ENCODE peak calls at places on chromosomes 6 and 20, in ten cellular contexts. One of them, this sample, is unnamed.

GRCh38 chr6:108650781-108651180 is 90.1 kb downstream of the FOXO3 start:
- DNase-seq in CD4-positive, alpha-beta memory T cell: no peak
- DNase-seq in left cardiac atrium: no peak
- DNase-seq in cardiac septum: no peak
- DNase-seq in fibroblast of lung: peak
- DNase-seq in memory B cell: no peak
- DNase-seq in GM10248: no peak
- DNase-seq in A549: no peak
- DNase-seq in GM12865: peak
- DNase-seq in PC-9: peak
- DNase-seq in this sample: no peak

GRCh38 chr20:2872304-2873009 is 824 bp upstream of the PTPRA start:
- DNase-seq in CD4-positive, alpha-beta memory T cell: peak
- DNase-seq in left cardiac atrium: peak
- DNase-seq in cardiac septum: no peak
- DNase-seq in fibroblast of lung: peak
- DNase-seq in memory B cell: peak
- DNase-seq in GM10248: peak
- DNase-seq in A549: peak
- DNase-seq in GM12865: peak
- DNase-seq in PC-9: no peak
- DNase-seq in this sample: peak

GRCh38 chr20:60543598-60543997 is 585.4 kb downstream of the CDH26 start:
- DNase-seq in CD4-positive, alpha-beta memory T cell: no peak
- DNase-seq in left cardiac atrium: no peak
- DNase-seq in cardiac septum: no peak
- DNase-seq in fibroblast of lung: no peak
- DNase-seq in memory B cell: no peak
- DNase-seq in GM10248: no peak
- DNase-seq in A549: no peak
- DNase-seq in GM12865: no peak
- DNase-seq in PC-9: no peak
- DNase-seq in this sample: no peak

GRCh38 chr20:58405504-58406291 is 16.7 kb downstream of the VAPB start:
- DNase-seq in CD4-positive, alpha-beta memory T cell: no peak
- DNase-seq in left cardiac atrium: no peak
- DNase-seq in cardiac septum: no peak
- DNase-seq in fibroblast of lung: no peak
- DNase-seq in memory B cell: no peak
- DNase-seq in GM10248: no peak
- DNase-seq in A549: no peak
- DNase-seq in GM12865: no peak
- DNase-seq in PC-9: no peak
- DNase-seq in this sample: no peak

GRCh38 chr6:52317841-52318581 is 33.5 kb upstream of the MCM3 start:
- DNase-seq in CD4-positive, alpha-beta memory T cell: no peak
- DNase-seq in left cardiac atrium: no peak
- DNase-seq in cardiac septum: no peak
- DNase-seq in fibroblast of lung: peak
- DNase-seq in memory B cell: no peak
- DNase-seq in GM10248: peak
- DNase-seq in A549: peak
- DNase-seq in GM12865: peak
- DNase-seq in PC-9: peak
- DNase-seq in this sample: no peak

GRCh38 chr20:63522981-63523611 is 2.5 kb downstream of the PPDPF start:
- DNase-seq in CD4-positive, alpha-beta memory T cell: no peak
- DNase-seq in left cardiac atrium: peak
- DNase-seq in cardiac septum: no peak
- DNase-seq in fibroblast of lung: no peak
- DNase-seq in memory B cell: no peak
- DNase-seq in GM10248: no peak
- DNase-seq in A549: no peak
- DNase-seq in GM12865: no peak
- DNase-seq in PC-9: no peak
- DNase-seq in this sample: no peak

GRCh38 chr6:154923199-154923869 is 71.8 kb upstream of the TIAM2 start:
- DNase-seq in CD4-positive, alpha-beta memory T cell: no peak
- DNase-seq in left cardiac atrium: no peak
- DNase-seq in cardiac septum: no peak
- DNase-seq in fibroblast of lung: no peak
- DNase-seq in memory B cell: no peak
- DNase-seq in GM10248: no peak
- DNase-seq in A549: no peak
- DNase-seq in GM12865: no peak
- DNase-seq in PC-9: no peak
- DNase-seq in this sample: no peak

GRCh38 chr6:165055231-165055630 is 254.2 kb downstream of the C6orf118 start:
- DNase-seq in CD4-positive, alpha-beta memory T cell: no peak
- DNase-seq in left cardiac atrium: no peak
- DNase-seq in cardiac septum: no peak
- DNase-seq in fibroblast of lung: no peak
- DNase-seq in memory B cell: no peak
- DNase-seq in GM10248: no peak
- DNase-seq in A549: peak
- DNase-seq in GM12865: peak
- DNase-seq in PC-9: no peak
- DNase-seq in this sample: no peak

GRCh38 chr20:33729101-33729500 is 2.7 kb upstream of the ZNF341 start:
- DNase-seq in CD4-positive, alpha-beta memory T cell: no peak
- DNase-seq in left cardiac atrium: no peak
- DNase-seq in cardiac septum: no peak
- DNase-seq in fibroblast of lung: no peak
- DNase-seq in memory B cell: no peak
- DNase-seq in GM10248: no peak
- DNase-seq in A549: no peak
- DNase-seq in GM12865: no peak
- DNase-seq in PC-9: peak
- DNase-seq in this sample: no peak

GRCh38 chr6:152078804-152079203 is 271.3 kb downstream of the ESR1 start:
- DNase-seq in CD4-positive, alpha-beta memory T cell: no peak
- DNase-seq in left cardiac atrium: no peak
- DNase-seq in cardiac septum: no peak
- DNase-seq in fibroblast of lung: no peak
- DNase-seq in memory B cell: no peak
- DNase-seq in GM10248: no peak
- DNase-seq in A549: no peak
- DNase-seq in GM12865: no peak
- DNase-seq in PC-9: no peak
- DNase-seq in this sample: no peak

GRCh38 chr20:48795732-48796131 is 32.1 kb downstream of the PREX1 start:
- DNase-seq in CD4-positive, alpha-beta memory T cell: no peak
- DNase-seq in left cardiac atrium: no peak
- DNase-seq in cardiac septum: no peak
- DNase-seq in fibroblast of lung: no peak
- DNase-seq in memory B cell: no peak
- DNase-seq in GM10248: no peak
- DNase-seq in A549: no peak
- DNase-seq in GM12865: no peak
- DNase-seq in PC-9: no peak
- DNase-seq in this sample: no peak

GRCh38 chr6:31660224-31660997 is at the start of gene C6orf47:
- DNase-seq in CD4-positive, alpha-beta memory T cell: peak
- DNase-seq in left cardiac atrium: peak
- DNase-seq in cardiac septum: peak
- DNase-seq in fibroblast of lung: peak
- DNase-seq in memory B cell: peak
- DNase-seq in GM10248: peak
- DNase-seq in A549: peak
- DNase-seq in GM12865: peak
- DNase-seq in PC-9: peak
- DNase-seq in this sample: peak

GRCh38 chr6:159533016-159533415 is 160.0 kb downstream of the SOD2 start:
- DNase-seq in CD4-positive, alpha-beta memory T cell: no peak
- DNase-seq in left cardiac atrium: no peak
- DNase-seq in cardiac septum: no peak
- DNase-seq in fibroblast of lung: no peak
- DNase-seq in memory B cell: no peak
- DNase-seq in GM10248: no peak
- DNase-seq in A549: no peak
- DNase-seq in GM12865: no peak
- DNase-seq in PC-9: no peak
- DNase-seq in this sample: no peak

GRCh38 chr6:1895721-1896120 is 286.0 kb downstream of the FOXC1 start:
- DNase-seq in CD4-positive, alpha-beta memory T cell: no peak
- DNase-seq in left cardiac atrium: no peak
- DNase-seq in cardiac septum: no peak
- DNase-seq in fibroblast of lung: no peak
- DNase-seq in memory B cell: no peak
- DNase-seq in GM10248: no peak
- DNase-seq in A549: no peak
- DNase-seq in GM12865: no peak
- DNase-seq in PC-9: no peak
- DNase-seq in this sample: no peak

GRCh38 chr6:142960098-142960497 is 15.1 kb upstream of the HIVEP2 start:
- DNase-seq in CD4-positive, alpha-beta memory T cell: no peak
- DNase-seq in left cardiac atrium: no peak
- DNase-seq in cardiac septum: no peak
- DNase-seq in fibroblast of lung: no peak
- DNase-seq in memory B cell: no peak
- DNase-seq in GM10248: no peak
- DNase-seq in A549: no peak
- DNase-seq in GM12865: no peak
- DNase-seq in PC-9: no peak
- DNase-seq in this sample: no peak

GRCh38 chr6:112298021-112298745 is 43.8 kb upstream of the LAMA4 start:
- DNase-seq in CD4-positive, alpha-beta memory T cell: no peak
- DNase-seq in left cardiac atrium: no peak
- DNase-seq in cardiac septum: no peak
- DNase-seq in fibroblast of lung: peak
- DNase-seq in memory B cell: no peak
- DNase-seq in GM10248: no peak
- DNase-seq in A549: peak
- DNase-seq in GM12865: no peak
- DNase-seq in PC-9: peak
- DNase-seq in this sample: no peak

GRCh38 chr20:56953055-56953586 is 313.3 kb downstream of the BMP7 start:
- DNase-seq in CD4-positive, alpha-beta memory T cell: no peak
- DNase-seq in left cardiac atrium: no peak
- DNase-seq in cardiac septum: no peak
- DNase-seq in fibroblast of lung: no peak
- DNase-seq in memory B cell: no peak
- DNase-seq in GM10248: no peak
- DNase-seq in A549: no peak
- DNase-seq in GM12865: no peak
- DNase-seq in PC-9: no peak
- DNase-seq in this sample: no peak

GRCh38 chr6:93238632-93239031 is 180.7 kb downstream of the EPHA7 start:
- DNase-seq in CD4-positive, alpha-beta memory T cell: no peak
- DNase-seq in left cardiac atrium: no peak
- DNase-seq in cardiac septum: no peak
- DNase-seq in fibroblast of lung: no peak
- DNase-seq in memory B cell: no peak
- DNase-seq in GM10248: no peak
- DNase-seq in A549: no peak
- DNase-seq in GM12865: no peak
- DNase-seq in PC-9: no peak
- DNase-seq in this sample: no peak

GRCh38 chr6:156402628-156403027 is 374.6 kb upstream of the ARID1B start:
- DNase-seq in CD4-positive, alpha-beta memory T cell: no peak
- DNase-seq in left cardiac atrium: no peak
- DNase-seq in cardiac septum: no peak
- DNase-seq in fibroblast of lung: no peak
- DNase-seq in memory B cell: no peak
- DNase-seq in GM10248: no peak
- DNase-seq in A549: no peak
- DNase-seq in GM12865: no peak
- DNase-seq in PC-9: no peak
- DNase-seq in this sample: no peak

GRCh38 chr6:33822575-33823395 is 19.0 kb upstream of the MLN start:
- DNase-seq in CD4-positive, alpha-beta memory T cell: no peak
- DNase-seq in left cardiac atrium: no peak
- DNase-seq in cardiac septum: no peak
- DNase-seq in fibroblast of lung: no peak
- DNase-seq in memory B cell: no peak
- DNase-seq in GM10248: no peak
- DNase-seq in A549: peak
- DNase-seq in GM12865: peak
- DNase-seq in PC-9: no peak
- DNase-seq in this sample: no peak

GRCh38 chr20:18663932-18664331 is 76.1 kb downstream of the DTD1 start:
- DNase-seq in CD4-positive, alpha-beta memory T cell: no peak
- DNase-seq in left cardiac atrium: no peak
- DNase-seq in cardiac septum: no peak
- DNase-seq in fibroblast of lung: peak
- DNase-seq in memory B cell: no peak
- DNase-seq in GM10248: no peak
- DNase-seq in A549: no peak
- DNase-seq in GM12865: no peak
- DNase-seq in PC-9: no peak
- DNase-seq in this sample: no peak

GRCh38 chr6:71608646-71609045 is 277.7 kb upstream of the RIMS1 start:
- DNase-seq in CD4-positive, alpha-beta memory T cell: no peak
- DNase-seq in left cardiac atrium: no peak
- DNase-seq in cardiac septum: no peak
- DNase-seq in fibroblast of lung: no peak
- DNase-seq in memory B cell: no peak
- DNase-seq in GM10248: no peak
- DNase-seq in A549: no peak
- DNase-seq in GM12865: no peak
- DNase-seq in PC-9: peak
- DNase-seq in this sample: no peak

GRCh38 chr6:100446115-100446921 is 18.4 kb downstream of the SIM1 start:
- DNase-seq in CD4-positive, alpha-beta memory T cell: no peak
- DNase-seq in left cardiac atrium: no peak
- DNase-seq in cardiac septum: no peak
- DNase-seq in fibroblast of lung: no peak
- DNase-seq in memory B cell: no peak
- DNase-seq in GM10248: no peak
- DNase-seq in A549: no peak
- DNase-seq in GM12865: no peak
- DNase-seq in PC-9: no peak
- DNase-seq in this sample: peak

GRCh38 chr20:33663161-33664084 is 1.3 kb downstream of the C20orf144 start:
- DNase-seq in CD4-positive, alpha-beta memory T cell: peak
- DNase-seq in left cardiac atrium: peak
- DNase-seq in cardiac septum: peak
- DNase-seq in fibroblast of lung: peak
- DNase-seq in memory B cell: peak
- DNase-seq in GM10248: peak
- DNase-seq in A549: peak
- DNase-seq in GM12865: peak
- DNase-seq in PC-9: peak
- DNase-seq in this sample: peak

GRCh38 chr20:36519012-36519719 is 22.2 kb upstream of the MYL9 start:
- DNase-seq in CD4-positive, alpha-beta memory T cell: no peak
- DNase-seq in left cardiac atrium: no peak
- DNase-seq in cardiac septum: no peak
- DNase-seq in fibroblast of lung: no peak
- DNase-seq in memory B cell: no peak
- DNase-seq in GM10248: no peak
- DNase-seq in A549: no peak
- DNase-seq in GM12865: peak
- DNase-seq in PC-9: no peak
- DNase-seq in this sample: no peak

GRCh38 chr6:37483917-37484785 is 15.5 kb downstream of the CCDC167 start:
- DNase-seq in CD4-positive, alpha-beta memory T cell: peak
- DNase-seq in left cardiac atrium: peak
- DNase-seq in cardiac septum: no peak
- DNase-seq in fibroblast of lung: peak
- DNase-seq in memory B cell: peak
- DNase-seq in GM10248: peak
- DNase-seq in A549: peak
- DNase-seq in GM12865: peak
- DNase-seq in PC-9: no peak
- DNase-seq in this sample: peak

GRCh38 chr20:36744764-36745191 is 1.1 kb downstream of the NDRG3 start:
- DNase-seq in CD4-positive, alpha-beta memory T cell: no peak
- DNase-seq in left cardiac atrium: peak
- DNase-seq in cardiac septum: peak
- DNase-seq in fibroblast of lung: no peak
- DNase-seq in memory B cell: no peak
- DNase-seq in GM10248: no peak
- DNase-seq in A549: no peak
- DNase-seq in GM12865: no peak
- DNase-seq in PC-9: peak
- DNase-seq in this sample: no peak

GRCh38 chr6:139751179-139751578 is 376.7 kb upstream of the CITED2 start:
- DNase-seq in CD4-positive, alpha-beta memory T cell: no peak
- DNase-seq in left cardiac atrium: no peak
- DNase-seq in cardiac septum: no peak
- DNase-seq in fibroblast of lung: no peak
- DNase-seq in memory B cell: no peak
- DNase-seq in GM10248: no peak
- DNase-seq in A549: no peak
- DNase-seq in GM12865: no peak
- DNase-seq in PC-9: no peak
- DNase-seq in this sample: no peak